ENCODE peak calls at places on chromosome 6, in ten cellular contexts. J is foreskin fibroblast, G is cardiac muscle cell, M is left ventricle myocardium inferior, U is pancreas, K is SK-N-SH, H is brain microvascular endothelial cell, D is heart left ventricle, T is spleen, Z is endothelial cell of umbilical vein. L is an unnamed sample.

GRCh38 chr6:31403283-31403989 is at the start of gene MICA:
- DNase-seq in J (peak; percentile 89), G (peak; percentile 75), M (peak; percentile 89), U (peak; percentile 84), K (peak; percentile 62), H (peak; percentile 78), D (peak; percentile 91), T (peak; percentile 94), Z (peak; percentile 90), L (peak; percentile 85)

GRCh38 chr6:69456086-69456485 is 340.7 kb downstream of the LMBRD1 start:
- DNase-seq in J (no peak), G (no peak), M (no peak), U (no peak), K (no peak), H (no peak), D (no peak), T (no peak), Z (no peak), L (no peak)

GRCh38 chr6:53523511-53524454 is 21.1 kb downstream of the GCLC start:
- DNase-seq in J (no peak), G (no peak), M (no peak), U (no peak), K (no peak), H (no peak), D (no peak), T (no peak), Z (no peak), L (no peak)

GRCh38 chr6:6749791-6750434 is 161.4 kb downstream of the LY86 start:
- DNase-seq in J (peak; percentile 85), G (peak; percentile 89), M (peak; percentile 44), U (no peak), K (no peak), H (peak; percentile 86), D (peak; percentile 72), T (no peak), Z (peak; percentile 15), L (no peak)

GRCh38 chr6:20286968-20287565 is 74.8 kb upstream of the MBOAT1 start:
- DNase-seq in J (peak; percentile 6), G (no peak), M (no peak), U (no peak), K (no peak), H (no peak), D (no peak), T (no peak), Z (no peak), L (peak; percentile 61)

GRCh38 chr6:2855061-2855519 is 13.4 kb upstream of the SERPINB1 start:
- DNase-seq in J (no peak), G (peak; percentile 76), M (no peak), U (no peak), K (no peak), H (peak; percentile 24), D (peak; percentile 48), T (no peak), Z (peak; percentile 90), L (peak; percentile 67)

GRCh38 chr6:15948930-15949900 is 179.7 kb upstream of the MYLIP start:
- DNase-seq in J (no peak), G (peak; percentile 44), M (no peak), U (peak; percentile 76), K (peak; percentile 15), H (peak; percentile 2), D (no peak), T (no peak), Z (peak; percentile 83), L (no peak)

GRCh38 chr6:71012871-71013456 is 56.1 kb upstream of the B3GAT2 start:
- DNase-seq in J (peak; percentile 18), G (peak; percentile 70), M (no peak), U (no peak), K (peak; percentile 56), H (peak; percentile 28), D (no peak), T (no peak), Z (peak; percentile 39), L (peak; percentile 66)

GRCh38 chr6:118317581-118318563 is 230.2 kb upstream of the PLN start:
- DNase-seq in J (no peak), G (peak; percentile 13), M (no peak), U (no peak), K (no peak), H (peak; percentile 26), D (no peak), T (no peak), Z (no peak), L (no peak)

GRCh38 chr6:143279385-143279784 is 171.1 kb downstream of the ADAT2 start:
- DNase-seq in J (no peak), G (peak; percentile 28), M (no peak), U (peak; percentile 5), K (peak; percentile 27), H (peak; percentile 31), D (no peak), T (no peak), Z (peak; percentile 24), L (peak; percentile 29)

GRCh38 chr6:99250476-99250875 is 99.0 kb downstream of the FAXC start:
- DNase-seq in J (no peak), G (no peak), M (no peak), U (no peak), K (no peak), H (no peak), D (no peak), T (no peak), Z (no peak), L (no peak)

GRCh38 chr6:159691133-159691962 is 1.7 kb downstream of the SOD2 start:
- DNase-seq in J (peak; percentile 67), G (peak; percentile 95), M (no peak), U (peak; percentile 35), K (peak; percentile 51), H (peak; percentile 67), D (no peak), T (no peak), Z (peak; percentile 92), L (peak; percentile 67)

GRCh38 chr6:90144396-90144795 is 152.2 kb downstream of the BACH2 start:
- DNase-seq in J (no peak), G (no peak), M (no peak), U (no peak), K (no peak), H (no peak), D (no peak), T (no peak), Z (no peak), L (peak; percentile 27)

GRCh38 chr6:31663087-31663960 is 1.5 kb downstream of the GPANK1 start:
- DNase-seq in J (no peak), G (peak; percentile 20), M (no peak), U (no peak), K (no peak), H (no peak), D (no peak), T (no peak), Z (no peak), L (no peak)

DNA sequence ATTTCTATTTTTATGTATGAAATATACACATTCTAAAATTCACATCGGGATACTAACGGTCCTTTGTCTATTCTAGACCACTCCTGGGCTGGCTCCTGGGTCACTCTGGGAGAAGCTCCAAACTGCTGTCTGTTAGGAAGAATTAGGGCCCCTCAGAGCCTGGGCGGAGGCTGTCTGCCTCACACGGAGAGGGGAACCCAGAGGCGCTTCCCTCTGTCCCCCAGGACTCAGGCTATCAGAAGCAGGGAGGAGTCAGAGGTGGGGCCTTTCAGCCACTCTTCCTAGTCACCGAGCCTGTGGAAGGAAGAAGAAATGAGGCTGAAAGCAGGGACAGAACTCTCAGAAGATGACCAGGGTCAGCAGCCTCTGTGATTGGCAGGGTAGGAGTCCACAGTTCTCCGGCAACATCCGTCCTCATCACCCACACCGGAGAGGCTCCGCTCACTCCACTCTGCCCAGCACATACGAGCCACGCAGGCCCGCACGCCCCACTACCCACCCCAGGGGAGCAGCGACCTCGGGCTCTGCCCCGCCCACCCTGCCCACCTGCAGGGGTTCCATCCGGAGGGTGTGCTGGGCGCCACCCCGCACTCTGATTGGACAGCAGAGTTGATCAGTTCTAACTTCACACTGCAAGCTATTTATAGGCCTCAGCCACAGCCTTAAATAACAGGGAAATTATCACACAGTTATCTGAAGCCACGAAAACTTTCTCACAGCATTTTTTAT is 182.1 kb upstream of the AFDN start:
- DNase-seq in J (no peak), G (no peak), M (no peak), U (no peak), K (no peak), H (no peak), D (no peak), T (peak; percentile 71), Z (no peak), L (no peak)
- H3K4me3 ChIP-seq in J (no peak overlapping the region), G (no peak overlapping the region), M (peak overlapping the region; percentile 55), U (no peak overlapping the region), K (no peak overlapping the region), H (no peak overlapping the region), D (peak overlapping the region; percentile 32), T (no peak overlapping the region), Z (no peak overlapping the region), L (no peak overlapping the region)

DNA sequence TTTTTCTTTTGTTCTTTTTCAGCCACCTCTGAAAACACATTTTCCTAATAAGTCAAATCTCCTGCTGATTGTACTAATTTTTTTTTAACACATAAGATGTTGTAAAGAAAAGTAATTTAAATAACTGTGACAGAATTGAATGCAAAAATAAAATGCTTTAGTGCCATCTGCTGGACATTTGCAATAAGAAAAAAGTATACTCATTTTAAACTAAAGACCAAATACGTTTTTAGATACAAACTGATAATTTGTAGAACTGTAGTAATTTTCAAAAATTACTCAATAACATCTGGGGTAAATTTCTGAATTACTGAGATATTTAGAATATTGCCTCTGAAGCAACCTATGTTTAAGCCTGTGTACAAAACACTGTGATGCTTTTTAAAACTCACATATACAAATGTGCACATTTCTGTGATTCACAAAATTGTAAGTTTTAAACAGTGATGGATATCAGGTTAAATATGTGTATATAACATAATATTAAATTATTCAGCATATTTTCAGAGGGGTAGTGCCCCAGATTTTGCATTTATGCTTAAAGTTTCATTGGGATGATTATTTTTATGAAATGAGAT is 198.7 kb downstream of the RIMS1 start:
- DNase-seq in J (peak; percentile 1), G (peak; percentile 45), M (no peak), U (no peak), K (no peak), H (no peak), D (no peak), T (no peak), Z (peak; percentile 24), L (peak; percentile 21)
- TF ChIP-seq CTCF in J (peak; percentile 22), G (peak; percentile 48), M (peak; percentile 60), U (peak; percentile 28), K (peak; percentile 81), H (peak; percentile 13), D (peak; percentile 54), T (peak; percentile 14), Z (peak; percentile 8), L (peak; percentile 26)

GRCh38 chr6:126356526-126356925 is 16.6 kb downstream of the CENPW start:
- DNase-seq in J (no peak), G (no peak), M (no peak), U (no peak), K (no peak), H (no peak), D (no peak), T (no peak), Z (no peak), L (no peak)
- H3K4me3 ChIP-seq in J (no peak overlapping the region), G (no peak overlapping the region), M (no peak overlapping the region), U (no peak overlapping the region), K (no peak overlapping the region), H (no peak overlapping the region), D (no peak overlapping the region), T (no peak overlapping the region), Z (no peak overlapping the region), L (no peak overlapping the region)

DNA sequence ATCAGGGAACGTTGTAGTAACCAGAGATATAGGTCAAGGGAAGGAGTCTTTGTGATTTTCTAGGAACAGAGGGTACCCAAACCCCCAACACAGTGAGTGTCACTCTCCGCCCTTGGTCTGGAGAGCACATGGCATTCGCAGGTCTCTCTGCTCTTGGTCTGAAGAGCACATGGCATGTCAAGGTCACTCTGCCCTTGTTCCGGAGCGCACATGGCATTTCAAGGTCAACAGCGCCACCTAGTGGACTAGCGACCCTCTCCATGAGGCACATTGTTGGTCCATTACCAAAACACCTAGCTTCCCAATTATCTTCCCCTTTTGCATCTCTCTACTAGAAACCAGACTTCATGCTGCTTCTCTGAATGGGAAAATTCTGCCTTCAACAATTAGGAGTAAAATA is 260.0 kb downstream of the C6orf118 start:
- DNase-seq in J (no peak), G (peak; percentile 28), M (no peak), U (no peak), K (peak; percentile 37), H (no peak), D (no peak), T (no peak), Z (no peak), L (peak; percentile 52)
- TF ChIP-seq CTCF in J (peak; percentile 23), G (peak; percentile 35), M (peak; percentile 33), U (no peak), K (peak; percentile 41), H (peak; percentile 68), D (peak; percentile 49), T (peak; percentile 11), Z (peak; percentile 10), L (peak; percentile 40)

L was measured in GM12865.